ENCODE peak calls at places on chromosomes 13 and 19, in ten cellular contexts. Q, A, O, S, E, B, K, R, T and G are unnamed samples.

GRCh38 chr13:110275931-110276552 is 30.9 kb downstream of the COL4A1 start:
- DNase-seq in B (no peak), Q (peak; percentile 59), O (no peak), K (no peak), R (no peak), E (peak; percentile 70), S (no peak), A (no peak), T (no peak), G (no peak)

GRCh38 chr19:16001481-16002312 is 52.9 kb downstream of the OR10H4 start:
- DNase-seq in B (no peak), T (peak; percentile 77), K (peak; percentile 91), A (peak; percentile 34), Q (no peak), R (no peak), S (peak; percentile 52), O (no peak), E (no peak), G (peak; percentile 93)

GRCh38 chr19:55488986-55489710 is 912 bp downstream of the SSC5D start:
- DNase-seq in O (peak; percentile 40), R (no peak), E (no peak), K (no peak), T (no peak), B (no peak), A (no peak), S (no peak), Q (no peak), G (no peak)

GRCh38 chr19:6424190-6424938 is at the start of gene KHSRP:
- DNase-seq in O (peak; percentile 98), K (no peak), B (no peak), E (peak; percentile 100), R (no peak), A (no peak), S (no peak), T (no peak), Q (peak; percentile 37), G (no peak)

GRCh38 chr19:13366529-13367143 is 139.6 kb downstream of the CACNA1A start:
- DNase-seq in T (peak; percentile 54), R (no peak), O (peak; percentile 68), E (no peak), S (peak; percentile 24), B (no peak), K (peak; percentile 24), Q (no peak), A (no peak), G (no peak)

GRCh38 chr13:45269204-45269603 is 68.4 kb upstream of the KCTD4 start:
- DNase-seq in Q (no peak), T (peak; percentile 35), E (no peak), S (peak; percentile 34), O (no peak), K (peak; percentile 20), R (no peak), A (no peak), B (no peak), G (no peak)

GRCh38 chr13:41942462-41943094 is 18.3 kb downstream of the VWA8 start:
- DNase-seq in O (peak; percentile 54), E (no peak), T (peak; percentile 60), Q (no peak), B (peak; percentile 4), A (no peak), R (no peak), K (peak; percentile 87), S (peak; percentile 48), G (peak; percentile 9)

GRCh38 chr19:15291089-15291488 is 41.2 kb downstream of the BRD4 start:
- DNase-seq in S (peak; percentile 85), Q (no peak), E (no peak), O (no peak), K (no peak), A (no peak), R (no peak), B (no peak), T (no peak), G (no peak)

GRCh38 chr19:45601524-45602522 is at the start of gene GPR4:
- DNase-seq in B (no peak), R (no peak), O (no peak), T (peak; percentile 48), A (no peak), S (no peak), Q (peak; percentile 49), E (no peak), K (no peak), G (no peak)

GRCh38 chr13:45398862-45399261 is 19.3 kb downstream of the SLC25A30 start:
- DNase-seq in T (no peak), A (no peak), B (no peak), E (no peak), S (no peak), O (no peak), Q (no peak), R (no peak), K (no peak), G (no peak)

GRCh38 chr13:113842336-113843062 is 21.4 kb downstream of the GAS6 start:
- DNase-seq in Q (no peak), B (no peak), K (no peak), E (no peak), R (no peak), T (no peak), O (no peak), S (no peak), A (no peak), G (no peak)

GRCh38 chr19:51572415-51572814 is 1.3 kb downstream of the ZNF175 start:
- DNase-seq in R (no peak), S (no peak), K (peak; percentile 25), Q (no peak), E (no peak), O (no peak), B (no peak), A (no peak), T (no peak), G (peak; percentile 76)